ENCODE peak calls at places on chromosomes 11 and 22, in four cellular contexts. P is stomach, V is brain microvascular endothelial cell, F is vagina. Q is an unnamed sample.

GRCh38 chr22:39933741-39934140 is 26.5 kb upstream of the TMA7B start:
- DNase-seq in P (no peak), F (no peak), V (no peak), Q (no peak)

GRCh38 chr11:59262419-59262818 is 49.7 kb upstream of the MPEG1 start:
- DNase-seq in V (no peak), P (no peak), F (no peak), Q (no peak)

GRCh38 chr22:38442967-38443674 is 11.9 kb downstream of the KCNJ4 start:
- DNase-seq in V (no peak), F (no peak), P (no peak), Q (no peak)

GRCh38 chr11:75632450-75632849 is 36.4 kb downstream of the MAP6 start:
- DNase-seq in P (no peak), V (no peak), F (no peak), Q (no peak)

GRCh38 chr11:96317985-96318384 is 25.0 kb downstream of the MAML2 start:
- DNase-seq in F (no peak), P (no peak), V (no peak), Q (no peak)

GRCh38 chr11:70072471-70073187 is 5.5 kb upstream of the ANO1 start:
- DNase-seq in P (no peak), V (no peak), F (no peak), Q (no peak)

GRCh38 chr11:115499241-115499799 is 4.9 kb downstream of the CADM1 start:
- DNase-seq in P (no peak), F (no peak), V (no peak), Q (no peak)

GRCh38 chr11:30583505-30584280 is 2.5 kb downstream of the MPPED2 start:
- DNase-seq in V (no peak), P (no peak), F (no peak), Q (peak)

GRCh38 chr11:72829178-72829577 is 15.0 kb downstream of the ATG16L2 start:
- DNase-seq in F (no peak), P (no peak), V (no peak), Q (no peak)

GRCh38 chr22:47318041-47318737 is 555.7 kb downstream of the TBC1D22A start:
- DNase-seq in P (no peak), V (no peak), F (no peak), Q (no peak)

GRCh38 chr11:64235427-64236161 is 1.2 kb downstream of the VEGFB start:
- DNase-seq in V (no peak), F (no peak), P (no peak), Q (no peak)

GRCh38 chr11:126808851-126809250 is 191.7 kb downstream of the KIRREL3 start:
- DNase-seq in F (no peak), P (no peak), V (no peak), Q (no peak)

GRCh38 chr11:46279393-46280099 is 2.1 kb downstream of the CREB3L1 start:
- DNase-seq in P (peak), V (peak), F (no peak), Q (peak)

GRCh38 chr22:18147791-18148507 is 2.0 kb upstream of the USP18 start:
- DNase-seq in P (no peak), F (no peak), V (no peak), Q (no peak)

GRCh38 chr11:74816664-74817063 is 68.0 kb downstream of the RNF169 start:
- DNase-seq in P (no peak), F (no peak), V (no peak), Q (no peak)

GRCh38 chr11:3177931-3178330 is 12.8 kb upstream of the OSBPL5 start:
- DNase-seq in P (no peak), F (no peak), V (peak), Q (no peak)

GRCh38 chr11:64007629-64008282 is 21.5 kb downstream of the OTUB1 start:
- DNase-seq in P (peak), V (no peak), F (no peak), Q (peak)

GRCh38 chr22:20904008-20904979 is 12.9 kb upstream of the CRKL start:
- DNase-seq in P (no peak), F (no peak), V (peak), Q (peak)

GRCh38 chr22:37219534-37219933 is 7.3 kb upstream of the SSTR3 start:
- DNase-seq in V (no peak), F (no peak), P (no peak), Q (no peak)

GRCh38 chr11:2860636-2861035 is 24.9 kb downstream of the CDKN1C start:
- DNase-seq in V (peak), P (peak), F (no peak), Q (no peak)

GRCh38 chr22:50188356-50188755 is 2.6 kb downstream of the TRABD start:
- DNase-seq in P (no peak), F (no peak), V (no peak), Q (no peak)

GRCh38 chr22:40009953-40010751 is 15.4 kb downstream of the FAM83F start:
- DNase-seq in V (no peak), F (no peak), P (no peak), Q (no peak)

GRCh38 chr11:122650619-122651018 is 4.9 kb upstream of the UBASH3B start:
- DNase-seq in P (no peak), V (no peak), F (no peak), Q (no peak)

GRCh38 chr22:35444685-35445399 is 44.9 kb downstream of the MCM5 start:
- DNase-seq in V (no peak), P (no peak), F (no peak), Q (no peak)

GRCh38 chr11:16604784-16605439 is 133.5 kb upstream of the C11orf58 start:
- DNase-seq in F (no peak), V (peak), P (peak), Q (no peak)

GRCh38 chr11:126194121-126194543 is 17.3 kb downstream of the RPUSD4 start:
- DNase-seq in F (no peak), V (peak), P (peak), Q (no peak)

GRCh38 chr11:100791873-100792272 is 104.8 kb downstream of the ARHGAP42 start:
- DNase-seq in V (no peak), P (no peak), F (no peak), Q (no peak)

GRCh38 chr11:110125632-110126031 is 32.4 kb downstream of the ZC3H12C start:
- DNase-seq in F (no peak), P (no peak), V (peak), Q (no peak)

GRCh38 chr11:104033134-104033533 is 3.3 kb upstream of the DDI1 start:
- DNase-seq in P (no peak), F (no peak), V (peak), Q (no peak)

GRCh38 chr11:87462171-87462570 is 424.4 kb downstream of the TMEM135 start:
- DNase-seq in V (no peak), P (no peak), F (no peak), Q (no peak)

GRCh38 chr22:21707677-21708076 is 27.9 kb downstream of the YPEL1 start:
- DNase-seq in F (no peak), V (no peak), P (no peak), Q (no peak)

GRCh38 chr22:44199866-44200265 is 19.1 kb downstream of the PARVG start:
- DNase-seq in V (no peak), F (no peak), P (no peak), Q (no peak)

GRCh38 chr11:118947091-118947490 is 9.0 kb upstream of the UPK2 start:
- DNase-seq in V (no peak), P (no peak), F (no peak), Q (no peak)

GRCh38 chr11:14288189-14288935 is 70.6 kb downstream of the RRAS2 start:
- DNase-seq in V (peak), P (no peak), F (no peak), Q (no peak)

GRCh38 chr22:49464024-49464423 is 363.6 kb downstream of the BRD1 start:
- DNase-seq in V (no peak), F (no peak), P (no peak), Q (no peak)

GRCh38 chr11:87322570-87322969 is 284.8 kb downstream of the TMEM135 start:
- DNase-seq in V (no peak), P (no peak), F (no peak), Q (no peak)

GRCh38 chr22:31148516-31148915 is 8.2 kb upstream of the PLA2G3 start:
- DNase-seq in V (no peak), F (no peak), P (no peak), Q (no peak)

GRCh38 chr11:94958118-94958517 is 15.2 kb downstream of the CWC15 start:
- DNase-seq in F (no peak), P (no peak), V (peak), Q (no peak)

GRCh38 chr11:23021287-23021863 is 161.1 kb upstream of the CCDC179 start:
- DNase-seq in P (peak), V (peak), F (no peak), Q (no peak)

GRCh38 chr11:108984548-108984947 is 319.7 kb downstream of the DDX10 start:
- DNase-seq in F (no peak), V (no peak), P (no peak), Q (no peak)

DNA sequence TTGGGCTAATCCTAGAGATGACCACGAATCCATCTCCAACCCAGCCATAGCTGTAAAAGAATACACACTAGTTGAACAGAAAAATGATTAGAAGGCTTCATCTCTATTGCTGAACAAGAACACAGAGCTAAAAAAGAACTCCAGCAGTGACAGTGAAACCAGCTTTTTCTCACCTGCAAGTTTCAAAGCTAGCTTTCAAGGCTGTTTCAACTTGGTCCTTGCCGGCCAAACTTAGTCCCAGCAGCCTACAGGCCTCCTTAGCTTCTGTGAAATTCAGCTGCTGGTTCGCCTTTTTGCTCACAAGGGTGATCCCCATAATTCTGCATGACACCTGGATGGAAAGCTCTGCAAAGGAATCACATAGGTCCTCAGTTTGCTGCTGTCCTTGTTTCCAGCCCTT is 4.4 kb downstream of the LYVE1 start:
- DNase-seq in V (no peak), F (no peak), P (no peak), Q (no peak)
- TF ChIP-seq CTCF in V (no peak), F (no peak), P (no peak), Q (no peak)

DNA sequence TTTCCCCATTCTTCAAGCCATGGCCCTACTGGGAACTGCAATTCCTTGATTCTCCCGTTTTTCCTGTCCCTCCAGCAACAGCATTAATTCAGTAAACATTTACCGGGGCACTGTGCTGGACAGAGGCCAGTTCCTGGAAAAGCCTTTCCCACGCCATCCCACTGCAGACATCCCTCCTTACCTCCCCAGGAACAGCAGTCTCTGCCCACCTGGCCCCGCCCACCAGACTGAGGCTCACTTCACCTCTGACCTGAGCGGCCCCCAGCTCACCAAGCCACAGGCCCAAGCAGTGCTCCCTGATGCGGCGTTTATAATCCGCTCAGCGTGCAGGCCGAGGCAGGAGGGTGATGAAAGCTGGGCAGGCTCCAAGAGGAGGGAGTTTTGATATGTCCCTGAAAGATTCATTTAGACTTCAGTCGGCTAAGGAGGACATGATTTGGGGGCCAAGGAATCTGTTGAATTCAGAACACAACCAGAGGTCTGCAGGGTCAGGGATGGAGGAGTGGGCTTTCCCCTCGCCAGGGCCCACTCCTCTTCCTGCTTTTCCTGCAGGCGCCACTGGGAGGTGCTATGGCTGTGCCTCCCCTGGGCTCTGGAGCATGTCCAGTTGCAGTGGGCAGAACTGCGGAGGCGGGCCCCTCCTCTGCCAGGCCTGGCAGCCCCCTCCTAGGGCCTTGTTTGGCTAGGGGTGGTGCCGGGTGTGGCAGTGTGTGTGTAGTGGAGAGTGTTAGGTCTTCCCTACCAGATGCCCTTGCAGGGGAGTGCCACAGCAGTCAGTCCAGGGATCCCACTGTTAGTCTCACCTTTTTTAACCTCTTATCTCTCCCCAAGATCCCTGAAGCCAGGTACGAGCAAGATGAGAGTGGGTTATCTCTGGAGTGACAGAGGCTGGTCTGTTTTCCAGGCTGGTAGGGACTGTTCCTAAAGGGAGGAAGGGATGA is 1.4 kb upstream of the TAGLN start:
- DNase-seq in P (peak), F (no peak), V (no peak), Q (no peak)
- H3K27ac ChIP-seq in P (peak), F (peak), V (peak), Q (peak)

GRCh38 chr11:1522081-1522424 is 35.5 kb upstream of the MOB2 start:
- DNase-seq in P (no peak), F (no peak), V (no peak), Q (no peak)
- H3K4me3 ChIP-seq in P (no peak), F (no peak), V (no peak), Q (no peak)

DNA sequence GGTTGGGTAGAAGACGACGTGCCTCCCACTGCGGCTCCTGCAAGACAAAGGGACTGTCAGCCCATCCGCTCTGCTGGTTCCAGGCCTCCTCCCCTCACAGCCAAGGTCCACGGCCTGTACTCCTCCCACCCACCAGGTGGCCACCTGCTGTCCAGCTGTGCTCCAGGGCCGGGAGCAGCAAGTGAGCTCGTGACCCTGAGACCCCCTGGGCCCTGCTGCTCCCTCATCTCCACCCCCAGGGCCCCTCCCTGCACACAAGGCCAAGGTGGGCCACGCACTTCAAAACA is 27.4 kb downstream of the TSPAN4 start:
- DNase-seq in P (no peak), F (no peak), V (no peak), Q (no peak)
- TF ChIP-seq CTCF in P (no peak), F (no peak), V (peak), Q (no peak)

GRCh38 chr22:27512283-27512761 is 289.2 kb downstream of the MN1 start:
- DNase-seq in F (no peak), P (peak), V (peak), Q (peak)
- H3K27ac ChIP-seq in F (no peak), P (peak), V (peak), Q (peak)

GRCh38 chr22:27752771-27753170 is 48.8 kb downstream of the MN1 start:
- DNase-seq in P (peak), V (peak), F (no peak), Q (peak)
- H3K4me3 ChIP-seq in P (no peak), V (no peak), F (no peak), Q (no peak)

GRCh38 chr11:62433141-62433543 is 14.3 kb downstream of the SCGB1A1 start:
- DNase-seq in F (no peak), P (no peak), V (no peak), Q (no peak)
- TF ChIP-seq CTCF in F (no peak), P (no peak), V (no peak), Q (no peak)

DNA sequence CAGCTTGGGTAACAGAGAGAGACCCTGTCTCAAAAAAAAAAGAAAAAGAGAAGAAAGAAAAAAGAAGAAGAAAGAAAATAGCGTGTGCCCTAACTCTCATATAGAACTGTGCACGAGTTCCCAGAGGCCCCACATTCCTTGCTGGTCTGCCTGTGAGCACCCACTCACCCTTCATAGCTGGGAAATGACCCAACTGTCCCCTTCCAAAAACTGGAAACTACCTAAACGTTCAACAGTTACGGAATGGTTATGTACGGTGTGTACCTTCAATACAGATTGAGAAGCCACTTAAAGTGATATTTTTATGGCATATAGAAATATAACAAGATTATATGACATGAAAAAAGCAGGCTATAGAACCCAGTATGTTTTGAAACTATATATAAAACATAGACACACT is 82.0 kb downstream of the PARVA start:
- DNase-seq in V (no peak), F (no peak), P (no peak), Q (no peak)
- H3K27ac ChIP-seq in V (no peak), F (no peak), P (peak), Q (no peak)

DNA sequence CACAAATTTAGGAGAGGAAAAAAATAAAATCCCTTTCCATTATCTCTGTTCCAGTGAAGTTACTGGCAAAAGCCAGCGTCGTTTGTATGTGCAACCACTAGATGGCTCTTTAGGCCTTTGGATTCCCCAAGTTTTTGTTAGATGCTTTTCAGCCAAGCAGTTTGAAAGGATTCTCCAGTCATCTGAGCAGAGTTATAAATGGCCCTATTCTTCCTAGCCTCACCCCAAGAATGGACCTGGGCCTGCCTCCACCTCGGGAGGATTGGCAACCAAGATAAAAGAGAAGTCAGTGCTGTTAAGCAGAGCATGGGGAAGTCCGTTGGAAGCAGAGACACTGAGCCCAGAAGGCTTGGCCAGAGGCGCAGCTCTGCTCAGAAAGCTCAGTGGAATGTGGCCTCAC is 15.4 kb downstream of the FAM181B start:
- DNase-seq in V (peak), P (no peak), F (no peak), Q (no peak)
- H3K4me3 ChIP-seq in V (no peak), P (no peak), F (no peak), Q (no peak)

DNA sequence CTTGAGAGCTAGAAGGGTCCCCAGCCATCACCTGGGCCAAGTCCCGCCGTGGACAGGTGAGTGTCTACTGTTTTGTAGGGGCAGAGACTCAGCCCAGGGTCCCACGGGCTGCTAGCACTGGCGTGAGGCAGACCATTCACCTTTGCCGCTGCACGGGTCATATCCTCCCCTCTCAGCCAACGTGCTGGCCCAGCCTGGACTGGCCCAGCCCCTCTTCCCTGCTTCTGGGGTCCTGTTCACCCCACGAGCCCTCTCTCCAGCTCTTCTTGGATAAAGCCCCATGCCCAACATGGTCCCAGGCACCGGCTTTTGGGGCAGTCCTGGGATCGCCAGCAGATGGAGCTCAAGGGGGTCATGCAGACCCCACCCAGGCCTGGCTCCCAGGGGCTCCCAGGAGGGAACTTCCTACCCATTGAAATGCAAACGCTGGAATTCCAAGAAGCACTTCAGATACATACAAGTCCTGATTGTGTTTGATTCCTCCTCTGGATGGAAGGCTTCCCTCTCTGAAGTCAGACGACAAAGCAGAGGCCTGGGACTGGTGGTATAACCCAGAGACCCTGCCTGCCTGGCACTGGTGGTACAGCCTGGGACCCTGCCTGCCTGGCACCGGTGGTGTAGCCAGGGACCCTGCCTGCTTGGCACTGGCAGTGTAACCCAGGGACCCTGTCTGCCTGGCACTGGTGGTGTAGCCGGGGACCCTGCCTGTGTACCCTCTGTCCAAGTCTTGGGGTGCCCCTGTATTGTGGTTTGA is 8.9 kb upstream of the SEPTIN5 start:
- DNase-seq in V (no peak), P (no peak), F (no peak), Q (no peak)
- TF ChIP-seq CTCF in V (peak), P (no peak), F (no peak), Q (no peak)